ENCODE peak calls at places on chromosomes 1 and 21, in five cellular contexts. One of them, this sample, is unnamed.
A peak's percentile ranks its signal among the peaks of the same experiment; 100 is the strongest.

GRCh38 chr1:191457889-191458288 is 700.4 kb upstream of the RGS18 start:
- DNase-seq in mucosa of descending colon: no peak
- DNase-seq in small intestine: no peak
- DNase-seq in fibroblast of lung: no peak
- DNase-seq in kidney: no peak
- DNase-seq in this sample: no peak

GRCh38 chr1:84122780-84123382 is 21.2 kb upstream of the PRKACB start:
- DNase-seq in mucosa of descending colon: no peak
- DNase-seq in small intestine: peak; percentile 45
- DNase-seq in fibroblast of lung: peak; percentile 74
- DNase-seq in kidney: no peak
- DNase-seq in this sample: peak; percentile 48

GRCh38 chr1:91797164-91797563 is 88.8 kb downstream of the TGFBR3 start:
- DNase-seq in mucosa of descending colon: no peak
- DNase-seq in small intestine: no peak
- DNase-seq in fibroblast of lung: no peak
- DNase-seq in kidney: no peak
- DNase-seq in this sample: no peak

GRCh38 chr1:184260382-184260781 is 126.4 kb upstream of the C1orf21 start:
- DNase-seq in mucosa of descending colon: no peak
- DNase-seq in small intestine: no peak
- DNase-seq in fibroblast of lung: peak; percentile 16
- DNase-seq in kidney: no peak
- DNase-seq in this sample: no peak

GRCh38 chr1:147547065-147547464 is 5.8 kb downstream of the BCL9 start:
- DNase-seq in mucosa of descending colon: no peak
- DNase-seq in small intestine: no peak
- DNase-seq in fibroblast of lung: no peak
- DNase-seq in kidney: no peak
- DNase-seq in this sample: no peak

GRCh38 chr1:205933672-205934618 is 9.3 kb downstream of the SLC26A9 start:
- DNase-seq in mucosa of descending colon: no peak
- DNase-seq in small intestine: no peak
- DNase-seq in fibroblast of lung: peak; percentile 28
- DNase-seq in kidney: no peak
- DNase-seq in this sample: peak; percentile 20

GRCh38 chr1:26154750-26155149 is 4.1 kb upstream of the FAM110D start:
- DNase-seq in mucosa of descending colon: no peak
- DNase-seq in small intestine: no peak
- DNase-seq in fibroblast of lung: no peak
- DNase-seq in kidney: no peak
- DNase-seq in this sample: no peak

GRCh38 chr1:171998711-171999110 is 157.4 kb downstream of the DNM3 start:
- DNase-seq in mucosa of descending colon: no peak
- DNase-seq in small intestine: no peak
- DNase-seq in fibroblast of lung: no peak
- DNase-seq in kidney: no peak
- DNase-seq in this sample: no peak

GRCh38 chr1:221089273-221089672 is 210.0 kb downstream of the HLX start:
- DNase-seq in mucosa of descending colon: no peak
- DNase-seq in small intestine: no peak
- DNase-seq in fibroblast of lung: no peak
- DNase-seq in kidney: no peak
- DNase-seq in this sample: no peak

GRCh38 chr1:11280719-11281376 is 7.8 kb downstream of the UBIAD1 start:
- DNase-seq in mucosa of descending colon: no peak
- DNase-seq in small intestine: no peak
- DNase-seq in fibroblast of lung: no peak
- DNase-seq in kidney: no peak
- DNase-seq in this sample: no peak

GRCh38 chr1:37875833-37876232 is 16.4 kb upstream of the MTF1 start:
- DNase-seq in mucosa of descending colon: no peak
- DNase-seq in small intestine: no peak
- DNase-seq in fibroblast of lung: no peak
- DNase-seq in kidney: no peak
- DNase-seq in this sample: no peak

GRCh38 chr1:159775716-159776115 is 5.0 kb upstream of the DUSP23 start:
- DNase-seq in mucosa of descending colon: no peak
- DNase-seq in small intestine: no peak
- DNase-seq in fibroblast of lung: no peak
- DNase-seq in kidney: no peak
- DNase-seq in this sample: no peak

GRCh38 chr1:65065535-65066378 is 82.2 kb upstream of the AK4 start:
- DNase-seq in mucosa of descending colon: peak; percentile 74
- DNase-seq in small intestine: peak; percentile 29
- DNase-seq in fibroblast of lung: no peak
- DNase-seq in kidney: peak; percentile 80
- DNase-seq in this sample: peak; percentile 45

GRCh38 chr1:38152351-38153082 is 105.9 kb upstream of the POU3F1 start:
- DNase-seq in mucosa of descending colon: no peak
- DNase-seq in small intestine: peak; percentile 15
- DNase-seq in fibroblast of lung: no peak
- DNase-seq in kidney: no peak
- DNase-seq in this sample: no peak

GRCh38 chr1:160405331-160405877 is 5.0 kb downstream of the VANGL2 start:
- DNase-seq in mucosa of descending colon: no peak
- DNase-seq in small intestine: no peak
- DNase-seq in fibroblast of lung: no peak
- DNase-seq in kidney: no peak
- DNase-seq in this sample: no peak

GRCh38 chr1:2972879-2973575 is 48.2 kb upstream of the ACTRT2 start:
- DNase-seq in mucosa of descending colon: peak; percentile 27
- DNase-seq in small intestine: no peak
- DNase-seq in fibroblast of lung: no peak
- DNase-seq in kidney: peak; percentile 45
- DNase-seq in this sample: no peak

GRCh38 chr1:27659497-27660299 is 12.3 kb downstream of the IFI6 start:
- DNase-seq in mucosa of descending colon: peak; percentile 97
- DNase-seq in small intestine: peak; percentile 89
- DNase-seq in fibroblast of lung: peak; percentile 78
- DNase-seq in kidney: peak; percentile 97
- DNase-seq in this sample: peak; percentile 84

GRCh38 chr1:45535988-45536766 is 14.4 kb upstream of the AKR1A1 start:
- DNase-seq in mucosa of descending colon: no peak
- DNase-seq in small intestine: no peak
- DNase-seq in fibroblast of lung: no peak
- DNase-seq in kidney: no peak
- DNase-seq in this sample: no peak

GRCh38 chr21:33011462-33011861 is 14.3 kb upstream of the OLIG2 start:
- DNase-seq in mucosa of descending colon: no peak
- DNase-seq in small intestine: no peak
- DNase-seq in fibroblast of lung: peak; percentile 31
- DNase-seq in kidney: no peak
- DNase-seq in this sample: no peak

GRCh38 chr1:35261412-35262120 is 6.9 kb upstream of the ZMYM4 start:
- DNase-seq in mucosa of descending colon: no peak
- DNase-seq in small intestine: no peak
- DNase-seq in fibroblast of lung: no peak
- DNase-seq in kidney: no peak
- DNase-seq in this sample: peak; percentile 54

GRCh38 chr1:202438393-202439174 is 90.1 kb downstream of the PPP1R12B start:
- DNase-seq in mucosa of descending colon: no peak
- DNase-seq in small intestine: no peak
- DNase-seq in fibroblast of lung: no peak
- DNase-seq in kidney: peak; percentile 68
- DNase-seq in this sample: no peak

GRCh38 chr1:152514715-152515453 is 602 bp downstream of the CRCT1 start:
- DNase-seq in mucosa of descending colon: no peak
- DNase-seq in small intestine: peak; percentile 14
- DNase-seq in fibroblast of lung: no peak
- DNase-seq in kidney: no peak
- DNase-seq in this sample: no peak

GRCh38 chr1:154961207-154961496 is 430 bp downstream of the PYGO2 start:
- DNase-seq in mucosa of descending colon: no peak
- DNase-seq in small intestine: no peak
- DNase-seq in fibroblast of lung: no peak
- DNase-seq in kidney: no peak
- DNase-seq in this sample: no peak

GRCh38 chr1:232477728-232478127 is 152.2 kb downstream of the SIPA1L2 start:
- DNase-seq in mucosa of descending colon: no peak
- DNase-seq in small intestine: peak; percentile 92
- DNase-seq in fibroblast of lung: peak; percentile 94
- DNase-seq in kidney: no peak
- DNase-seq in this sample: no peak

GRCh38 chr1:225483818-225484656 is 56.2 kb upstream of the LBR start:
- DNase-seq in mucosa of descending colon: no peak
- DNase-seq in small intestine: no peak
- DNase-seq in fibroblast of lung: no peak
- DNase-seq in kidney: peak; percentile 17
- DNase-seq in this sample: peak; percentile 4

GRCh38 chr1:208759250-208759649 is 515.1 kb upstream of the PLXNA2 start:
- DNase-seq in mucosa of descending colon: no peak
- DNase-seq in small intestine: no peak
- DNase-seq in fibroblast of lung: no peak
- DNase-seq in kidney: no peak
- DNase-seq in this sample: no peak

GRCh38 chr1:155062151-155062686 is 1.3 kb upstream of the EFNA4 start:
- DNase-seq in mucosa of descending colon: peak; percentile 75
- DNase-seq in small intestine: no peak
- DNase-seq in fibroblast of lung: no peak
- DNase-seq in kidney: peak; percentile 84
- DNase-seq in this sample: no peak

GRCh38 chr1:39690225-39690624 is 1.0 kb downstream of the HPCAL4 start:
- DNase-seq in mucosa of descending colon: no peak
- DNase-seq in small intestine: no peak
- DNase-seq in fibroblast of lung: no peak
- DNase-seq in kidney: no peak
- DNase-seq in this sample: no peak

GRCh38 chr1:151157067-151157531 is 650 bp downstream of the TNFAIP8L2 start:
- DNase-seq in mucosa of descending colon: peak; percentile 71
- DNase-seq in small intestine: peak; percentile 37
- DNase-seq in fibroblast of lung: no peak
- DNase-seq in kidney: peak; percentile 55
- DNase-seq in this sample: no peak

DNA sequence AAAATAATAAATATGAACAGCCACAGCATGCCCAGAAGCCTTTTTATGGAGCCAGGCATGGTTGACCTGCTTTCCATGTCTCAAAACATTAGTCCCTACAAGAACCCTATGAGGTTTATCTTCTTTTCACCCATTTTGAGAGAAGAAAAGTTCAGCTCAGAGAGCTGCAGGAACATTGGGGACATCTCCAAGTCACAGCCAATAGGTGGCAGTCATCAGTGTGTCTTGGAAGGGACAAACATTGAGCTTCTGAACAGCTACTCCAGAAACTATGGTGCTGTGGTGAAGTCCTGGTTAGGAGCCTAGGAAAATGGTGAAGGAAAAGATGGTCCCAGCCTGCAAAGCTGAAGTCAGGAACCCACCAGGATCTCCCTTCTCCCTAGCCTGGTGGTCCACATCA is 73.6 kb downstream of the JMJD4 start:
- DNase-seq in mucosa of descending colon: no peak
- DNase-seq in small intestine: no peak
- DNase-seq in fibroblast of lung: no peak
- DNase-seq in kidney: no peak
- DNase-seq in this sample: no peak
- H3K9me3 ChIP-seq in mucosa of descending colon: peaks cover 100% of the 10 kb centered on the region
- H3K9me3 ChIP-seq in small intestine: peaks cover 10% of the 10 kb centered on the region
- H3K9me3 ChIP-seq in fibroblast of lung: no peaks in the 10 kb centered on the region
- H3K9me3 ChIP-seq in kidney: peaks cover 52% of the 10 kb centered on the region
- H3K9me3 ChIP-seq in this sample: no peaks in the 10 kb centered on the region

DNA sequence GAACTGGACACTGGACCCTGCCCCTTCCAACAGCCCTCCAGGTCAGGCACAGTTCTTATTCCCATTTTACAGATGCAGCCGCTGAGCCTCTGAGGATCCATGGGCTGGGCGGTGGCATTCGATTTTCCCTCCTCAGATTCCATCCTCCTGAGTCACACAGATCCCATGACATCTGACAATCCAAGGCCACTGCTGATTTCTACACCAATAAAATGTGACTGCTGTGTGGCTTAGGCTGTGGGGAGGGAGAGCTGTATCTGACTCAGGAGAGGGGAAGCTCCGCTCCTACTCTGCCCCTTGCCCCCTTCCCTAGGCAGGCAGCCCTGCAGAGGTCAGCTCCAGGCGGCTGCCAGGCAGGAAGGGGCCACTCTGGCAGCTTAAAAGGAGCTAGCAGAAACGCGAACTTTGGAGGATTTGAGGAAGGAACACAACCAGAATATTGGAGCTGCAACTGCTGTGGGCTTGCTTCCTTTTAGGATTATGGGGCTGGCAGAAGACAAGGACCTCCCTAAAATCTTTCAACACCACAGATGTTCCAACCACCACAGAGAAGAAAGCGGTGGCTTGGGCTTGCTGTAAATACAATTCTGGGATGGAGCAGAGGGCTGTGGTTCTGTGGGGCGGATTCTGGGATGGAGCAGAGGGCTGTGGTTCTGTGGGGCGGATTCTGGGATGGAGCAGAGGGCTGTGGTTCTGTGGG is 50.0 kb downstream of the MRPL37 start:
- DNase-seq in mucosa of descending colon: no peak
- DNase-seq in small intestine: peak; percentile 59
- DNase-seq in fibroblast of lung: peak; percentile 63
- DNase-seq in kidney: peak; percentile 57
- DNase-seq in this sample: no peak
- H3K4me1 ChIP-seq in mucosa of descending colon: no peaks in the 10 kb centered on the region
- H3K4me1 ChIP-seq in small intestine: no peaks in the 10 kb centered on the region
- H3K4me1 ChIP-seq in fibroblast of lung: peaks cover 27% of the 10 kb centered on the region
- H3K4me1 ChIP-seq in kidney: no peaks in the 10 kb centered on the region
- H3K4me1 ChIP-seq in this sample: no peaks in the 10 kb centered on the region

GRCh38 chr1:116325922-116326321 is 47.1 kb upstream of the ATP1A1 start:
- DNase-seq in mucosa of descending colon: no peak
- DNase-seq in small intestine: no peak
- DNase-seq in fibroblast of lung: no peak
- DNase-seq in kidney: no peak
- DNase-seq in this sample: no peak

GRCh38 chr1:116322752-116323405 is 50.2 kb upstream of the ATP1A1 start:
- DNase-seq in mucosa of descending colon: no peak
- DNase-seq in small intestine: peak; percentile 97
- DNase-seq in fibroblast of lung: no peak
- DNase-seq in kidney: no peak
- DNase-seq in this sample: no peak

GRCh38 chr1:116323419-116323987 is 49.5 kb upstream of the ATP1A1 start:
- DNase-seq in mucosa of descending colon: no peak
- DNase-seq in small intestine: peak; percentile 80
- DNase-seq in fibroblast of lung: no peak
- DNase-seq in kidney: no peak
- DNase-seq in this sample: no peak

GRCh38 chr1:116325104-116325503 is 47.9 kb upstream of the ATP1A1 start:
- DNase-seq in mucosa of descending colon: no peak
- DNase-seq in small intestine: no peak
- DNase-seq in fibroblast of lung: no peak
- DNase-seq in kidney: no peak
- DNase-seq in this sample: no peak

GRCh38 chr1:116324411-116324810 is 48.6 kb upstream of the ATP1A1 start:
- DNase-seq in mucosa of descending colon: no peak
- DNase-seq in small intestine: peak; percentile 66
- DNase-seq in fibroblast of lung: no peak
- DNase-seq in kidney: no peak
- DNase-seq in this sample: no peak
- H3K9me3 ChIP-seq in mucosa of descending colon: no peaks in the 10 kb centered on the region
- H3K9me3 ChIP-seq in small intestine: no peaks in the 10 kb centered on the region
- H3K9me3 ChIP-seq in fibroblast of lung: no peaks in the 10 kb centered on the region
- H3K9me3 ChIP-seq in kidney: no peaks in the 10 kb centered on the region
- H3K9me3 ChIP-seq in this sample: no peaks in the 10 kb centered on the region

DNA sequence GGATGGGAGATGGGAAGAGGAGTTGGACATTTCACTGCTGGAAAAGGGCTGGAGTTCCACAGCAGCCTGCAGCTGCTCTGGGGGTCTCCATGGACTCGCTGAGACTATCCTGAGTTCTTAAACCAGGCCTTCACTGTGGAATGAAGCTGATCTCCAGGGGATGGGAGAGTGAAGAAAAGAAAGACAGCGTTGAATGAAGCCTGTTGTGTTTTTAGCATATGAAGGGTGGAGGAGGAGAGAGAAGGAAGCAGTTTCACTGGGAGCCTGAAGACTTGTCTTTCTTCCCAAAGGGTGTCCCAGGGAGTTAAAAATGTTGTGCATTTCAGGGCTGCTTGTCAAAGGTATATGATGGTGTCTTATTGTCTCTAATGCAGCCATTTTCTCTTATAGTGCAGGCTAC is 9.2 kb downstream of the ROR1 start:
- DNase-seq in mucosa of descending colon: no peak
- DNase-seq in small intestine: no peak
- DNase-seq in fibroblast of lung: no peak
- DNase-seq in kidney: no peak
- DNase-seq in this sample: no peak
- H3K4me1 ChIP-seq in mucosa of descending colon: peaks cover 2% of the 10 kb centered on the region
- H3K4me1 ChIP-seq in small intestine: peaks cover 4% of the 10 kb centered on the region
- H3K4me1 ChIP-seq in fibroblast of lung: peaks cover 6% of the 10 kb centered on the region
- H3K4me1 ChIP-seq in kidney: no peaks in the 10 kb centered on the region
- H3K4me1 ChIP-seq in this sample: no peaks in the 10 kb centered on the region